ENCODE peak calls at places on chromosomes 7 and 10, in nine cellular contexts. H, T, O, M, J, W, S, K and I are unnamed samples.

GRCh38 chr7:22452142-22452763 is 47.7 kb downstream of the STEAP1B start:
- DNase-seq in H (peak), T (peak), O (peak), M (peak), J (peak), W (no peak), S (no peak), K (peak), I (peak)

GRCh38 chr7:126686474-126686873 is 566.3 kb downstream of the GRM8 start:
- DNase-seq in H (no peak), T (no peak), O (no peak), M (no peak), J (no peak), W (no peak), S (no peak), K (no peak), I (no peak)

GRCh38 chr7:69747144-69747543 is 148.9 kb downstream of the AUTS2 start:
- DNase-seq in H (no peak), T (no peak), O (no peak), M (no peak), J (no peak), W (no peak), S (no peak), K (no peak), I (no peak)

GRCh38 chr7:147584771-147585193 is 1005.8 kb upstream of the C7orf33 start:
- DNase-seq in H (peak), T (peak), O (no peak), M (no peak), J (no peak), W (no peak), S (no peak), K (no peak), I (no peak)

GRCh38 chr10:77350711-77351119 is 286.9 kb downstream of the KCNMA1 start:
- DNase-seq in H (no peak), T (no peak), O (peak), M (no peak), J (peak), W (peak), S (peak), K (no peak), I (peak)

GRCh38 chr7:147803625-147804024 is 786.9 kb upstream of the C7orf33 start:
- DNase-seq in H (peak), T (peak), O (no peak), M (no peak), J (no peak), W (no peak), S (no peak), K (no peak), I (no peak)

GRCh38 chr7:99362801-99363200 is 11.7 kb upstream of the ARPC1B start:
- DNase-seq in H (no peak), T (no peak), O (no peak), M (no peak), J (peak), W (no peak), S (peak), K (no peak), I (no peak)

GRCh38 chr7:76346778-76347177 is 12.0 kb downstream of the YWHAG start:
- DNase-seq in H (no peak), T (no peak), O (no peak), M (no peak), J (no peak), W (no peak), S (no peak), K (no peak), I (no peak)

GRCh38 chr7:70614237-70614984 is 517.5 kb upstream of the GALNT17 start:
- DNase-seq in H (peak), T (peak), O (no peak), M (no peak), J (peak), W (peak), S (peak), K (no peak), I (peak)

GRCh38 chr10:116151076-116151475 is 121.9 kb downstream of the GFRA1 start:
- DNase-seq in H (no peak), T (no peak), O (no peak), M (no peak), J (no peak), W (no peak), S (no peak), K (no peak), I (no peak)

GRCh38 chr7:40608321-40609075 is 473.7 kb downstream of the SUGCT start:
- DNase-seq in H (no peak), T (no peak), O (peak), M (no peak), J (no peak), W (peak), S (no peak), K (no peak), I (no peak)

GRCh38 chr10:121813857-121814256 is 114.0 kb downstream of the ATE1 start:
- DNase-seq in H (no peak), T (no peak), O (no peak), M (no peak), J (no peak), W (no peak), S (no peak), K (no peak), I (no peak)

GRCh38 chr7:47568569-47568968 is 13.3 kb downstream of the TNS3 start:
- DNase-seq in H (no peak), T (no peak), O (no peak), M (no peak), J (no peak), W (no peak), S (no peak), K (no peak), I (no peak)

GRCh38 chr10:120969219-120969645 is 118.1 kb downstream of the WDR11 start:
- DNase-seq in H (no peak), T (no peak), O (peak), M (no peak), J (peak), W (peak), S (no peak), K (no peak), I (no peak)

GRCh38 chr10:96491303-96491702 is 22.4 kb downstream of the TLL2 start:
- DNase-seq in H (no peak), T (no peak), O (peak), M (no peak), J (no peak), W (no peak), S (no peak), K (no peak), I (no peak)
- TF ChIP-seq CTCF in H (peak), T (peak), O (peak), M (peak), J (peak), W (peak), S (peak), K (peak), I (no peak)

GRCh38 chr10:4733150-4733842 is 92.7 kb upstream of the AKR1E2 start:
- DNase-seq in H (no peak), T (no peak), O (peak), M (no peak), J (no peak), W (peak), S (no peak), K (no peak), I (no peak)
- H3K4me3 ChIP-seq in H (no peak), T (no peak), O (no peak), M (no peak), J (no peak), W (no peak), S (no peak), K (no peak), I (no peak)

GRCh38 chr10:113322843-113323242 is 230.0 kb upstream of the HABP2 start:
- DNase-seq in H (no peak), T (no peak), O (no peak), M (no peak), J (no peak), W (no peak), S (no peak), K (no peak), I (no peak)
- H3K9ac ChIP-seq in H (no peak), T (no peak), O (no peak), M (no peak), J (no peak), W (no peak), S (no peak), K (no peak), I (no peak)

DNA sequence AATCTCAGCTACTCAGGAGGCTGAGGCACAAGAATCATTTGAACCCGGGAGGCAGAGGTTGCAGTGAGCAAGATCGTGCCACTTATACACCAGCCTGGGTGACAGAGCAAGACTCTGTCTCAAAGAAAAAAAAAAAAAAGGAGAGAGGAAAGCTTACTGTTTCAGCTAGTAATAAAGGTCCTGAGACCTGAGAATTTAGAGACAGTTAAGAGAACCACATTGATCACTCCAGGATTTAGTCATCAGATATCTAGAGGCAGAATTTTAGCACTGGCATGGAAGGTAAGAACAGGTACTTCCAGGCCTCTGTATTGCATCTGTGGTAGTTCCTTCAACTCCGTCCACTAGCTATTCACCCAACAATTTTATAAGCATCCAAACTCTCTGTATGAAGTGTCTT is 7.8 kb downstream of the COG5 start:
- DNase-seq in H (no peak), T (no peak), O (no peak), M (no peak), J (no peak), W (no peak), S (no peak), K (no peak), I (no peak)
- TF ChIP-seq CTCF in H (no peak), T (no peak), O (no peak), M (no peak), J (no peak), W (no peak), S (no peak), K (no peak), I (no peak)

GRCh38 chr10:1048349-1048731 is 579 bp downstream of the IDI1 start:
- DNase-seq in H (no peak), T (no peak), O (peak), M (no peak), J (peak), W (no peak), S (peak), K (no peak), I (no peak)

GRCh38 chr10:1050145-1050544 is 1.2 kb upstream of the IDI1 start:
- DNase-seq in H (peak), T (peak), O (peak), M (peak), J (no peak), W (no peak), S (peak), K (no peak), I (peak)

GRCh38 chr10:1048732-1049424 is at the start of gene IDI1:
- DNase-seq in H (peak), T (peak), O (peak), M (peak), J (peak), W (peak), S (peak), K (peak), I (peak)

GRCh38 chr10:1049425-1049958 is 573 bp upstream of the IDI1 start:
- DNase-seq in H (peak), T (no peak), O (peak), M (no peak), J (peak), W (no peak), S (no peak), K (no peak), I (no peak)

GRCh38 chr10:1050555-1050954 is 1.6 kb upstream of the IDI1 start:
- DNase-seq in H (peak), T (peak), O (peak), M (peak), J (no peak), W (peak), S (no peak), K (no peak), I (peak)
- H3K4me3 ChIP-seq in H (peak), T (peak), O (peak), M (peak), J (peak), W (peak), S (no peak), K (peak), I (peak)

DNA sequence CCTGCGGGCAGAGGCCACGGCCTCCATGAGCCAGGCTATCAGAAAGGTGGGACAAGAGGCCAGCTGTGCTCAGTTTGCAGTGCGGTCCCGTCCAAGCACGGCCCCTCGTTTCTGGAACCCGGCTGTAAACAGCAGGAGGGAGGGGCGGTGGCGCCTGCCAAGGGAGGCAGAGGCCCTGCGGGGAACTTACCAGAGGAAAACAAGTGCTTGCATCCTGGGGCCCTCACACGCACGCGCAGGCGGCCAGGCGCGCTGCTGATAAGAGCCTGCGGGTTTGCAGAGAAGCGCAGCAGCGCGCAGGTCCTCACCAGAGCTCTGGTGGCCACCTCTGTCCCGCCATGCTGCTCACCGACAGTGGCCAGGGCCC is 10.7 kb downstream of the GPR146 start:
- DNase-seq in H (no peak), T (no peak), O (no peak), M (peak), J (no peak), W (no peak), S (peak), K (no peak), I (peak)
- H3K9ac ChIP-seq in H (no peak), T (no peak), O (no peak), M (no peak), J (no peak), W (no peak), S (no peak), K (no peak), I (peak)

GRCh38 chr7:35712563-35713226 is 17.8 kb upstream of the HERPUD2 start:
- DNase-seq in H (no peak), T (no peak), O (no peak), M (no peak), J (no peak), W (no peak), S (no peak), K (no peak), I (no peak)

GRCh38 chr7:35714407-35714806 is 19.5 kb upstream of the HERPUD2 start:
- DNase-seq in H (no peak), T (peak), O (no peak), M (no peak), J (no peak), W (no peak), S (no peak), K (no peak), I (no peak)

GRCh38 chr7:35716038-35716803 is 21.3 kb upstream of the HERPUD2 start:
- DNase-seq in H (no peak), T (no peak), O (no peak), M (no peak), J (no peak), W (no peak), S (peak), K (no peak), I (no peak)

GRCh38 chr7:35717013-35717412 is 22.1 kb upstream of the HERPUD2 start:
- DNase-seq in H (no peak), T (no peak), O (no peak), M (no peak), J (no peak), W (no peak), S (no peak), K (no peak), I (no peak)

GRCh38 chr7:35714862-35715261 is 19.9 kb upstream of the HERPUD2 start:
- DNase-seq in H (no peak), T (peak), O (peak), M (no peak), J (no peak), W (no peak), S (no peak), K (no peak), I (no peak)
- TF ChIP-seq CTCF in H (no peak), T (peak), O (no peak), M (no peak), J (no peak), W (no peak), S (no peak), K (no peak), I (no peak)

DNA sequence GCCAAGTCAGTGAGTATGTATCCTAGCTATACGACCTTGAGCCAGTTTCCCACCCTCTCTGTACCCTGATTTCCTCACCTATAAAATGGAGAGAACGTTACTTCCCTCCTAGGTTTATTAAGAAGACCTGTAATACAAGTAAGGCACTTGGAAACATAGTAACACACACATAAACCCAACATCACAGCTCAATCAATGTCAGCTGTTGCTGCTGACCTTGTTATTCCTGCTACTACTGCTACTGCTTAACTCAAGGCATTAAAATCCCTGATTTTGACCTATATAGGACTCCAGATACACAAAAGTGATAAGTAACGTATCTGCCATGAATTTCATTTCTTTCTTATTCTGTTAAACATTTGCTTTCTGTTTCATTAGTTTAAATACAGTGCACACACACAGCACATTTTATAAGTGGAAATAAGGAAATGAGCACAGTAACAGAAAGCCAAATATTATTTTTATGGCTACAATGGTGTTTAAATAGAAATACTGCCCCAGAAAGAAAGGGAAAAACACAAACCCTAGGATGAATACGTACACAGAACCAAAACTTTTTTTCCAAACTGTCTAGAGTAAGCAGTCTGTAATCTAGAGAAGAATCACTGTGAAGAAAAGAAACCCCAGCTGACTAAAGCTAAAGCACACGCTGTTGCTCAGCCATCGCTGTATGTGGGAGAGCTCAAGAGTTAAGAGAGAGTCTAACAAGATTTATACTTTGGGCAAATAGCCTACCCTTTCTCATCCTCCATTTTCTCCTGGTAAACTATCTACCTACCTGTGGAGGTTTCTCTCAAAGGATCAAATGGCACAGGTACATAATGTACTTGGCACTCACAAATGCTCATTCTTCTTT is 19.0 kb downstream of the NAPEPLD start:
- DNase-seq in H (no peak), T (no peak), O (no peak), M (no peak), J (no peak), W (no peak), S (no peak), K (no peak), I (no peak)
- H3K4me3 ChIP-seq in H (no peak), T (no peak), O (no peak), M (no peak), J (no peak), W (no peak), S (no peak), K (no peak), I (peak)

GRCh38 chr10:51910596-51910995 is 211.2 kb upstream of the CSTF2T start:
- DNase-seq in H (no peak), T (peak), O (no peak), M (no peak), J (no peak), W (no peak), S (no peak), K (no peak), I (no peak)

GRCh38 chr10:51907342-51907741 is 207.9 kb upstream of the CSTF2T start:
- DNase-seq in H (no peak), T (no peak), O (no peak), M (no peak), J (peak), W (no peak), S (no peak), K (no peak), I (no peak)

GRCh38 chr10:51915031-51915542 is 215.7 kb upstream of the CSTF2T start:
- DNase-seq in H (no peak), T (peak), O (no peak), M (no peak), J (no peak), W (no peak), S (no peak), K (peak), I (no peak)

GRCh38 chr10:51911721-51912120 is 212.3 kb upstream of the CSTF2T start:
- DNase-seq in H (no peak), T (no peak), O (no peak), M (no peak), J (no peak), W (no peak), S (no peak), K (no peak), I (no peak)

GRCh38 chr10:51910189-51910588 is 210.8 kb upstream of the CSTF2T start:
- DNase-seq in H (peak), T (peak), O (no peak), M (no peak), J (no peak), W (no peak), S (peak), K (peak), I (no peak)
- H3K9ac ChIP-seq in H (no peak), T (no peak), O (no peak), M (no peak), J (no peak), W (no peak), S (no peak), K (no peak), I (no peak)

GRCh38 chr10:112952282-112952991 is 2.4 kb downstream of the TCF7L2 start:
- DNase-seq in H (peak), T (peak), O (no peak), M (no peak), J (peak), W (peak), S (peak), K (no peak), I (no peak)

GRCh38 chr10:112951349-112952281 is 1.6 kb downstream of the TCF7L2 start:
- DNase-seq in H (peak), T (peak), O (peak), M (peak), J (peak), W (peak), S (peak), K (no peak), I (peak)

GRCh38 chr10:112954974-112955735 is 5.1 kb downstream of the TCF7L2 start:
- DNase-seq in H (peak), T (peak), O (no peak), M (no peak), J (no peak), W (no peak), S (no peak), K (no peak), I (no peak)

GRCh38 chr10:112953760-112954159 is 3.7 kb downstream of the TCF7L2 start:
- DNase-seq in H (no peak), T (no peak), O (peak), M (no peak), J (peak), W (no peak), S (peak), K (no peak), I (no peak)

GRCh38 chr10:112953075-112953501 is 3.0 kb downstream of the TCF7L2 start:
- DNase-seq in H (peak), T (peak), O (no peak), M (no peak), J (peak), W (no peak), S (peak), K (no peak), I (peak)
- TF ChIP-seq CTCF in H (no peak), T (no peak), O (no peak), M (no peak), J (no peak), W (no peak), S (no peak), K (no peak), I (no peak)